ENCODE peak calls at places on chromosomes 5 and 9, in six cellular contexts. J is tibial nerve; Q is IMR-90; S is mammary epithelial cell; R is MM.1S; C is naive thymus-derived CD4-positive, alpha-beta T cell. H is an unnamed sample.

GRCh38 chr9:135971892-135972291 is 10.7 kb upstream of the UBAC1 start:
- DNase-seq in J (no peak), R (peak), C (peak), Q (no peak), S (peak), H (no peak)

GRCh38 chr5:140298183-140298601 is 4.7 kb downstream of the PFDN1 start:
- DNase-seq in C (no peak), R (no peak), J (no peak), S (peak), Q (peak), H (no peak)

GRCh38 chr5:132264546-132265335 is 7.2 kb downstream of the PDLIM4 start:
- DNase-seq in R (no peak), Q (no peak), C (no peak), S (no peak), J (peak), H (no peak)

GRCh38 chr9:137972988-137973470 is 95.4 kb downstream of the CACNA1B start:
- DNase-seq in Q (no peak), S (no peak), J (no peak), C (no peak), R (no peak), H (no peak)

GRCh38 chr5:1444361-1445189 is 665 bp downstream of the SLC6A3 start:
- DNase-seq in Q (no peak), R (no peak), C (no peak), S (no peak), J (no peak), H (no peak)

GRCh38 chr5:61450170-61450815 is 118.2 kb downstream of the ZSWIM6 start:
- DNase-seq in J (peak), S (peak), Q (peak), R (no peak), C (no peak), H (no peak)

GRCh38 chr5:33065146-33065545 is 354.0 kb downstream of the NPR3 start:
- DNase-seq in C (no peak), S (no peak), R (no peak), Q (no peak), J (no peak), H (no peak)

GRCh38 chr9:90854637-90855036 is 53.0 kb downstream of the SYK start:
- DNase-seq in Q (no peak), R (no peak), S (peak), C (no peak), J (no peak), H (no peak)

GRCh38 chr5:140408750-140409241 is 7.2 kb downstream of the ANKHD1 start:
- DNase-seq in J (no peak), R (no peak), Q (no peak), S (peak), C (no peak), H (peak)

GRCh38 chr9:97060796-97061195 is 21.9 kb upstream of the CTSV start:
- DNase-seq in J (no peak), S (no peak), R (no peak), Q (no peak), C (no peak), H (no peak)

GRCh38 chr9:123234853-123235252 is 33.5 kb downstream of the STRBP start:
- DNase-seq in J (no peak), S (no peak), C (no peak), Q (no peak), R (peak), H (no peak)

GRCh38 chr5:43903129-43903528 is 300.1 kb downstream of the NNT start:
- DNase-seq in Q (no peak), C (no peak), R (no peak), J (no peak), S (no peak), H (no peak)

GRCh38 chr9:109923826-109924225 is 143.8 kb downstream of the PALM2AKAP2 start:
- DNase-seq in J (no peak), S (no peak), R (no peak), C (no peak), Q (no peak), H (no peak)

GRCh38 chr5:145697251-145698016 is 137.7 kb downstream of the PRELID2 start:
- DNase-seq in Q (peak), C (no peak), R (peak), S (peak), J (no peak), H (no peak)

GRCh38 chr5:139982975-139983240 is 60.2 kb downstream of the NRG2 start:
- DNase-seq in J (no peak), C (no peak), Q (no peak), R (no peak), S (no peak), H (no peak)

GRCh38 chr9:124216474-124217176 is 41.1 kb upstream of the NEK6 start:
- DNase-seq in S (no peak), Q (no peak), R (peak), J (no peak), C (peak), H (no peak)

GRCh38 chr9:113523421-113524141 is 60.1 kb downstream of the RGS3 start:
- DNase-seq in R (peak), C (no peak), S (no peak), J (no peak), Q (no peak), H (no peak)

GRCh38 chr5:67272453-67273130 is 76.0 kb upstream of the CD180 start:
- DNase-seq in C (no peak), J (peak), S (no peak), Q (no peak), R (no peak), H (no peak)

GRCh38 chr9:119441338-119441737 is 72.1 kb upstream of the BRINP1 start:
- DNase-seq in S (no peak), J (no peak), C (no peak), Q (no peak), R (no peak), H (no peak)

GRCh38 chr5:149944666-149945065 is at the start of gene PDE6A:
- DNase-seq in J (no peak), C (no peak), S (no peak), Q (no peak), R (no peak), H (no peak)

GRCh38 chr5:51414516-51414915 is 31.3 kb downstream of the ISL1 start:
- DNase-seq in C (no peak), S (peak), R (no peak), J (no peak), Q (no peak), H (peak)

GRCh38 chr9:26856413-26857032 is 36.1 kb downstream of the CAAP1 start:
- DNase-seq in Q (peak), S (peak), R (peak), C (peak), J (no peak), H (peak)

GRCh38 chr5:147949711-147950573 is 43.6 kb upstream of the C5orf46 start:
- DNase-seq in R (peak), C (peak), S (peak), Q (peak), J (no peak), H (no peak)

GRCh38 chr5:177362871-177363507 is 5.3 kb downstream of the RGS14 start:
- DNase-seq in R (peak), C (peak), J (peak), Q (no peak), S (peak), H (no peak)

GRCh38 chr5:179232091-179232490 is 113.2 kb downstream of the ADAMTS2 start:
- DNase-seq in R (no peak), J (no peak), S (no peak), Q (no peak), C (no peak), H (no peak)

GRCh38 chr5:179231309-179231708 is 114.0 kb downstream of the ADAMTS2 start:
- DNase-seq in C (no peak), S (no peak), Q (no peak), J (no peak), R (no peak), H (no peak)

GRCh38 chr5:179229331-179229761 is 115.9 kb downstream of the ADAMTS2 start:
- DNase-seq in Q (no peak), J (no peak), S (no peak), R (no peak), C (no peak), H (no peak)

GRCh38 chr5:179228341-179229121 is 116.7 kb downstream of the ADAMTS2 start:
- DNase-seq in C (no peak), Q (no peak), S (no peak), J (no peak), R (no peak), H (no peak)

GRCh38 chr5:179230061-179230461 is 115.2 kb downstream of the ADAMTS2 start:
- DNase-seq in J (no peak), S (no peak), C (no peak), R (no peak), Q (no peak), H (no peak)
- H3K27ac ChIP-seq in J (no peak), S (no peak), C (no peak), R (no peak), Q (no peak), H (no peak)

GRCh38 chr5:36712719-36713118 is 106.3 kb downstream of the SLC1A3 start:
- DNase-seq in R (no peak), S (no peak), Q (no peak), J (no peak), C (no peak), H (no peak)
- H3K27ac ChIP-seq in R (no peak), S (no peak), Q (no peak), J (no peak), C (no peak), H (no peak)

DNA sequence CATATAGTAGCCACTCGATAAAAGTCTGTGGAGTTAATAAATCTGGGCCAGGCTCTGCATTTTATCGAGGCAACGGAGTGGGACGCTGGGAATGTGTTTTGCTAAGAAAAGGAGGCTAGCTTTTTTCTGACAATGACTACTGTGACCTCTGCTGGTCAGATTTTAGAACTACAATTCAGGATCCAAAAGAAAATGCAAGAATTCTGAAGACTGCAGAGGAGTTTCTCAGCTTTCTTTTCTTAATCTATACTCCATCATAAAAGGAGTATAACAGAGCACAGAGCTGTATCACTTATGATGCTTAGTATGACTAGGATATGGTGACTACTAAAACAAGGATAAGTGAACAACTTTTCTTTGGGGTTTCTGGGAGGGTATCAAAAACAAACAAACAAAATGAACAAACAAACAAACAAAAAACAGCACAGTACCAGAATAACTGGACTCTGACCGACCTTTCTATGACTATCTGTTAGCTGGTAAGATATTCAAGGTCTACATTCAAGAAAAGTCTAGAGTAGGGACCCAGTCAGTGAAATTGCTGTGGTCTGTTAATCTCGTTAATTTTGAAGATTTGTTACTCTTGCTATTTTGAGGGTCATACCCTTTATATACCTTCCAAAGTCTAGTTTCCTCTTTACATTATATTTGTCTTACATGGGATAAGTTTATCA is 46.2 kb upstream of the CER1 start:
- DNase-seq in C (peak), Q (peak), S (peak), J (peak), R (peak), H (no peak)
- H3K27ac ChIP-seq in C (no peak), Q (no peak), S (no peak), J (no peak), R (no peak), H (no peak)

DNA sequence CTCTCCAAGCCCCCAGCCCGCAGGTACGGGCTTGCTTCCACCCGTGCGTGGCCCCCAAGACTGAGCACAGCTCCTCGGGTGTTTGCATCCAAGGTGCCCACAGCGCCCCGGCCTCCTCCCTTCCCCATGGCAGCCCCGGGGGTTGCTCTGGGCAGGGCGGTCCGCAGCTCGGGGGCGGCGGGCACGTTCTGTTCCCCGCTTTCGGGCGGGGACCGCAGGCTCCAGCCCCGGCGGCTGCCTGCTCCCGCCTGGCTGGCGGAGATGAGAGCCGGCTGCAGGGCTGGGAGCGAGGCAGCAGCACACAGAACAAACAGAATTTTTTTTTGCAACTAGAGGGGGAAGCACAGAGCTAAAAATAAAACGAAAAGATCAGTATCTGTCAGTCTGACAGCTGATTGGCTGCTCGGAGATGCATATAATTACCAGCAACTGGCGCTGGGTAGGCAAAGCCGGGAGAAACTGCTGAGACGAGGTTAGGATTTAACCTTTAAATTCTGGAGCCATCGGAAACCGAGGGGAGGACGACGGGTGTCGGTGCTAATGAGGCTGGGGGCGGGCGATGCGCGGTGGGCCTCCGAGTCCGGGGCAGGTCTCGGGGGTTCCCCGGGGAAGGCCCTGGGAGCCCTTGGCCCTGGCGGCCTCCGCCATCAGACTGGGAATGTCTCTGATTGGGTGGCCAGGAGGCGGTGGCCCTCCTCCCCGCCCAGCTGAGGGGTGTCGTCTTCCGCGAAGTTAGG is 142.7 kb upstream of the IER5L start:
- DNase-seq in J (peak), Q (peak), R (peak), C (peak), S (no peak), H (no peak)
- H3K27ac ChIP-seq in J (peak), Q (peak), R (peak), C (peak), S (no peak), H (no peak)

GRCh38 chr9:88772602-88773001 is 218.7 kb upstream of the S1PR3 start:
- DNase-seq in Q (no peak), C (no peak), J (no peak), R (no peak), S (peak), H (no peak)
- H3K27ac ChIP-seq in Q (no peak), C (no peak), J (no peak), R (no peak), S (no peak), H (no peak)

DNA sequence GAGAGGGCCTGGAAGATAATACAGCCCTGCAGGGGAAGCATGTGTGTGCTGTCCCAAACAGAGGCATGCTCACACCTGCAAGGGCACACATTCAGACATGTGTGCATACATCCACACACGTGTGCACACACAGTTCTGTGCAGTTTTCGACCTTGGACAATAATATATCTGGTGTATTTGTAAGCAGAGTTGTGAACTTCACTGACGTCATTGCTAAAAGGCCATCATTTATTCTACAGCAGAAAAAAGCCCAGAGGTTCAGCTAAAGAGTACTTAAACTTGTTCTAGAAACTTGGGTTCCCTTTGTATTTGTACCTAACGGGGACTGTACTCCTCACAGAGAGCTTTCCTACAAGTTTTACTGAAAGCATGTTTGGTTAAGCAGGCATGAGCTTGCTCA is 19.5 kb downstream of the IRX2 start:
- DNase-seq in Q (no peak), S (no peak), C (no peak), J (no peak), R (no peak), H (no peak)
- H3K27ac ChIP-seq in Q (no peak), S (no peak), C (no peak), J (no peak), R (no peak), H (no peak)

GRCh38 chr9:127539982-127540663 is 72.0 kb upstream of the STXBP1 start:
- DNase-seq in J (no peak), S (no peak), C (no peak), R (no peak), Q (no peak), H (no peak)
- H3K27ac ChIP-seq in J (peak), S (no peak), C (no peak), R (no peak), Q (peak), H (peak)

H was measured in epithelial cell of prostate.